ENCODE peak calls at places on chromosome 1, in five cellular contexts. M, K, X, R and Q are unnamed samples.

GRCh38 chr1:214551436-214552173 is at the start of gene PTPN14:
- DNase-seq in K (peak; percentile 99), X (peak; percentile 94), R (peak; percentile 92), M (no peak), Q (peak; percentile 97)

GRCh38 chr1:93575586-93576271 is 105.9 kb downstream of the BCAR3 start:
- DNase-seq in R (no peak), X (peak; percentile 41), K (peak; percentile 52), M (no peak), Q (no peak)

GRCh38 chr1:235320521-235321179 is 7.3 kb downstream of the ARID4B start:
- DNase-seq in R (no peak), M (no peak), X (no peak), K (no peak), Q (no peak)

GRCh38 chr1:7366286-7366954 is 404.7 kb upstream of the VAMP3 start:
- DNase-seq in K (no peak), X (no peak), R (no peak), M (no peak), Q (no peak)

GRCh38 chr1:243756529-243756928 is 93.5 kb downstream of the AKT3 start:
- DNase-seq in X (no peak), R (no peak), K (no peak), M (no peak), Q (no peak)

GRCh38 chr1:1058921-1059493 is 15.1 kb downstream of the RNF223 start:
- DNase-seq in R (no peak), M (peak; percentile 91), X (no peak), K (peak; percentile 42), Q (peak; percentile 34)

GRCh38 chr1:228066891-228067654 is 15.4 kb upstream of the ARF1 start:
- DNase-seq in K (no peak), M (peak; percentile 9), X (no peak), R (no peak), Q (no peak)

GRCh38 chr1:209633335-209633997 is 18.8 kb downstream of the LAMB3 start:
- DNase-seq in R (no peak), K (no peak), M (no peak), X (no peak), Q (no peak)

GRCh38 chr1:58717979-58718378 is 18.1 kb upstream of the MYSM1 start:
- DNase-seq in K (no peak), M (no peak), R (no peak), X (no peak), Q (no peak)

GRCh38 chr1:6822530-6823359 is 37.5 kb downstream of the CAMTA1 start:
- DNase-seq in M (no peak), X (no peak), R (no peak), K (no peak), Q (no peak)

GRCh38 chr1:59025201-59025600 is 241.4 kb upstream of the JUN start:
- DNase-seq in R (no peak), X (no peak), M (no peak), K (no peak), Q (no peak)

GRCh38 chr1:92461364-92462097 is 25.2 kb downstream of the GFI1 start:
- DNase-seq in R (no peak), K (no peak), M (no peak), X (no peak), Q (no peak)

GRCh38 chr1:1220197-1220596 is 6.2 kb upstream of the TNFRSF4 start:
- DNase-seq in M (no peak), K (no peak), X (no peak), R (no peak), Q (no peak)

GRCh38 chr1:111738436-111739221 is 566 bp downstream of the INKA2 start:
- DNase-seq in R (peak; percentile 81), X (no peak), M (no peak), K (peak; percentile 75), Q (peak; percentile 60)

GRCh38 chr1:176934370-176934769 is 230.1 kb downstream of the ASTN1 start:
- DNase-seq in X (no peak), R (no peak), K (no peak), M (no peak), Q (no peak)

GRCh38 chr1:233945573-233945972 is 41.1 kb downstream of the SLC35F3 start:
- DNase-seq in R (no peak), M (no peak), K (no peak), X (no peak), Q (no peak)

GRCh38 chr1:214920337-214920736 is 162.2 kb upstream of the KCNK2 start:
- DNase-seq in X (no peak), K (peak; percentile 78), M (no peak), R (no peak), Q (no peak)

GRCh38 chr1:7698666-7699065 is 72.4 kb upstream of the VAMP3 start:
- DNase-seq in K (no peak), R (no peak), M (no peak), X (no peak), Q (no peak)

GRCh38 chr1:243496173-243496553 is 240.3 kb downstream of the SDCCAG8 start:
- DNase-seq in M (no peak), K (no peak), X (no peak), R (no peak), Q (no peak)

GRCh38 chr1:230163205-230163604 is 96.2 kb downstream of the GALNT2 start:
- DNase-seq in X (no peak), M (no peak), K (no peak), R (peak; percentile 33), Q (no peak)

GRCh38 chr1:168391759-168392681 is 111.3 kb downstream of the TBX19 start:
- DNase-seq in R (no peak), K (peak; percentile 33), M (no peak), X (no peak), Q (no peak)

GRCh38 chr1:110144366-110144765 is 5.9 kb upstream of the SLC6A17 start:
- DNase-seq in K (no peak), R (no peak), M (no peak), X (no peak), Q (no peak)

GRCh38 chr1:170063109-170063826 is 11.2 kb downstream of the KIFAP3 start:
- DNase-seq in X (no peak), R (no peak), M (peak; percentile 13), K (no peak), Q (no peak)

GRCh38 chr1:204130989-204131892 is 20.6 kb downstream of the ETNK2 start:
- DNase-seq in X (no peak), M (no peak), R (peak; percentile 87), K (peak; percentile 29), Q (peak; percentile 92)

GRCh38 chr1:166875302-166875733 is 746 bp downstream of the TADA1 start:
- DNase-seq in M (no peak), K (no peak), X (no peak), R (no peak), Q (no peak)
- H3K27ac ChIP-seq in M (peak overlapping the region; percentile 83), K (no peak overlapping the region), X (peak overlapping the region; percentile 84), R (peak overlapping the region; percentile 94), Q (peak overlapping the region; percentile 71)

GRCh38 chr1:47298025-47298699 is 15.8 kb downstream of the STIL start:
- DNase-seq in X (no peak), M (no peak), R (no peak), K (no peak), Q (no peak)
- H3K4me3 ChIP-seq in X (no peak overlapping the region), M (no peak overlapping the region), R (no peak overlapping the region), K (no peak overlapping the region), Q (no peak overlapping the region)

GRCh38 chr1:160544647-160545046 is 21.6 kb upstream of the SLAMF6 start:
- DNase-seq in K (peak; percentile 56), X (no peak), R (no peak), M (peak; percentile 46), Q (no peak)
- H3K27ac ChIP-seq in K (no peak overlapping the region), X (no peak overlapping the region), R (no peak overlapping the region), M (peak overlapping the region; percentile 32), Q (no peak overlapping the region)

GRCh38 chr1:32896451-32896850 is 4.7 kb downstream of the TMEM54 start:
- DNase-seq in R (no peak), M (no peak), K (no peak), X (no peak), Q (no peak)
- H3K4me3 ChIP-seq in R (no peak overlapping the region), M (no peak overlapping the region), K (no peak overlapping the region), X (no peak overlapping the region), Q (no peak overlapping the region)

DNA sequence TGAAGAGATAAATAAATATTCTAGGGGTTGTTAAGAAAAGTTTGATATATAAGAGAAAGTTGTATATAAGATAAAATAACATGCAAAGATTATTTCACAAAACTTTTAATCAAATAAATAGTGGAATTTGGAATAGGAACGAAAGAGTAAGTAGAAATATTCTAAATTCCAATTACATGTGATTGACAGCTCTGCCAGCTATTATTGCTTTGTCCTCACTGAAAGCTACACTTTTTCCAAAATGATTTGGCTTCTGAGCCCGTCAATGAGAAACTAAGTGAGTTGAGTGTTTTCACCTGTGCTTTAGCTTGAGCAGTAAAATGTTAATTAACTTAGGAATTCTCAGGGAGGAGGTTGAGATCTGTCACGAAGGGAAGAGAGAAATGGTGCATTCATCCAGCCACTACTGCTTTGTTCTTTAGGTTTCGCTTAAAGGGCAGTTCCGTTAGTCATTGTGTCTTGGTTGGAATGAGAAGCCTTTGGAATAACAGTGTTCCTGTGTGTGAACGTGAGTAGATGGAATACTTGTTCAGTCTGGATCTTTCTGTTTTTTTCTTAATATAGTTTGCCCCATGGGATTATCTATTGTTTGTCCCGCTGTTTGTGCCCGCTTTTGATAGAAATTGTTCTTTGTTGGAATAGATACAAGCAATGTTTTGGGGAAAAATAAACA is 63.3 kb upstream of the CR1L start:
- DNase-seq in M (no peak), K (peak; percentile 9), R (no peak), X (no peak), Q (no peak)
- H3K27ac ChIP-seq in M (no peak overlapping the region), K (no peak overlapping the region), R (no peak overlapping the region), X (no peak overlapping the region), Q (no peak overlapping the region)

GRCh38 chr1:51354417-51354816 is 24.1 kb upstream of the TTC39A start:
- DNase-seq in M (no peak), K (no peak), R (no peak), X (no peak), Q (no peak)

GRCh38 chr1:51355382-51355781 is 25.0 kb upstream of the TTC39A start:
- DNase-seq in R (no peak), K (no peak), X (no peak), M (no peak), Q (no peak)

GRCh38 chr1:51365774-51366173 is 35.4 kb upstream of the TTC39A start:
- DNase-seq in M (no peak), K (no peak), R (no peak), X (no peak), Q (no peak)

DNA sequence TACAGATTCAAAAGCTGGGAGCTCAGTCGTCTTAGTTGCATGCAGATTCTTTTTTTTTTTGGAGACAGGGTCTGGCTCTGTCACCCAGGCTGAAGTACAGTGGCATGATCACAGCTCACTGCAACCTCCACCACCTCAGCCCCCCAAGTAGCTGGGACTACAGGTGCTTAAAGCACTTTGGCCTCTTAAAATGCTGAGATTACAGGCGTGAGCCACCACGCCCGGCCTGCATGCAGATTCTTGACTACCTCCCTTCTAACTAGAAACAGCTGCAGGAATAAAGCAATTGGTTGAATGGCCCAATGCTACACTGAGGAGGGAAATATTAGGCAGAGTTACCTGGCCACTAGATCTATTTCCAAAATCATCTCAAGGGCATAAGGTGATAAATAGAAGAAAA is 29.5 kb upstream of the TTC39A start:
- DNase-seq in M (no peak), X (no peak), K (no peak), R (no peak), Q (no peak)
- H3K4me3 ChIP-seq in M (no peak overlapping the region), X (no peak overlapping the region), K (no peak overlapping the region), R (no peak overlapping the region), Q (no peak overlapping the region)